ENCODE peak calls at places on chromosomes 3 and 15, in five cellular contexts. J is ACHN, Y is GM20000, C is NCI-H1436, R is kidney epithelial cell. B is an unnamed sample.

GRCh38 chr3:122739172-122739571 is 54.5 kb downstream of the HSPBAP1 start:
- DNase-seq in C (no peak), Y (no peak), J (no peak), R (no peak), B (no peak)

GRCh38 chr15:101092186-101092866 is 159.5 kb downstream of the CHSY1 start:
- DNase-seq in Y (no peak), J (no peak), R (no peak), C (no peak), B (no peak)

GRCh38 chr3:111952086-111952485 is 26.7 kb upstream of the ABHD10 start:
- DNase-seq in R (no peak), C (no peak), J (no peak), Y (no peak), B (no peak)

GRCh38 chr15:68982002-68982401 is 32.5 kb upstream of the NOX5 start:
- DNase-seq in J (no peak), Y (no peak), C (no peak), R (no peak), B (no peak)

GRCh38 chr3:172201990-172202318 is 162.6 kb downstream of the FNDC3B start:
- DNase-seq in R (no peak), J (no peak), Y (no peak), C (no peak), B (no peak)

GRCh38 chr3:13480340-13481318 is 523 bp downstream of the HDAC11 start:
- DNase-seq in Y (no peak), C (no peak), J (no peak), R (no peak), B (no peak)

GRCh38 chr3:141231923-141232861 is 567 bp downstream of the PXYLP1 start:
- DNase-seq in C (peak; percentile 14), Y (peak; percentile 42), J (no peak), R (no peak), B (peak; percentile 14)

GRCh38 chr15:68425428-68426060 is 6.4 kb downstream of the ITGA11 start:
- DNase-seq in J (no peak), R (no peak), C (no peak), Y (no peak), B (no peak)

GRCh38 chr3:98994128-98994762 is 92.8 kb upstream of the DCBLD2 start:
- DNase-seq in J (peak; percentile 63), R (no peak), Y (no peak), C (no peak), B (peak; percentile 49)

GRCh38 chr15:70281811-70282307 is 184.1 kb upstream of the TLE3 start:
- DNase-seq in R (no peak), J (no peak), C (no peak), Y (no peak), B (no peak)

GRCh38 chr3:158672293-158673176 is at the start of gene LXN:
- DNase-seq in Y (peak; percentile 87), C (no peak), J (peak; percentile 88), R (peak; percentile 73), B (peak; percentile 96)

GRCh38 chr3:54264050-54264449 is 141.7 kb downstream of the CACNA2D3 start:
- DNase-seq in J (no peak), R (no peak), Y (no peak), C (no peak), B (no peak)

GRCh38 chr15:90871716-90872480 is 3.5 kb downstream of the FURIN start:
- DNase-seq in Y (peak; percentile 63), C (no peak), J (no peak), R (no peak), B (peak; percentile 29)

GRCh38 chr3:30112904-30113484 is 493.4 kb upstream of the TGFBR2 start:
- DNase-seq in C (peak; percentile 7), R (no peak), Y (no peak), J (peak; percentile 57), B (peak; percentile 22)

GRCh38 chr3:132817646-132818177 is 95.5 kb upstream of the NPHP3 start:
- DNase-seq in C (no peak), J (no peak), Y (no peak), R (no peak), B (no peak)

GRCh38 chr3:29922990-29923746 is 642.3 kb downstream of the RBMS3 start:
- DNase-seq in J (peak; percentile 9), Y (no peak), C (no peak), R (peak; percentile 86), B (peak; percentile 68)

GRCh38 chr15:101510212-101511197 is 21.0 kb upstream of the PCSK6 start:
- DNase-seq in R (no peak), Y (no peak), C (no peak), J (no peak), B (no peak)

GRCh38 chr3:147305533-147306241 is 100.7 kb downstream of the ZIC4 start:
- DNase-seq in Y (no peak), R (no peak), J (no peak), C (no peak), B (no peak)

GRCh38 chr15:69055251-69055650 is 40.8 kb downstream of the NOX5 start:
- DNase-seq in R (no peak), J (no peak), C (no peak), Y (no peak), B (no peak)

GRCh38 chr3:56787784-56788256 is 13.9 kb downstream of the ARHGEF3 start:
- DNase-seq in C (no peak), Y (peak; percentile 22), J (no peak), R (no peak), B (no peak)

GRCh38 chr3:48400824-48401433 is 28.9 kb downstream of the FBXW12 start:
- DNase-seq in J (peak; percentile 60), Y (peak; percentile 86), C (peak; percentile 28), R (peak; percentile 29), B (peak; percentile 29)

GRCh38 chr3:176814252-176814651 is 383.0 kb downstream of the TBL1XR1 start:
- DNase-seq in C (no peak), Y (peak; percentile 54), J (peak; percentile 24), R (peak; percentile 14), B (no peak)

GRCh38 chr3:50347187-50347813 is 1.8 kb upstream of the ZMYND10 start:
- DNase-seq in Y (peak; percentile 68), C (peak; percentile 44), J (peak; percentile 64), R (no peak), B (peak; percentile 76)

GRCh38 chr3:31132132-31132769 is 237.8 kb upstream of the GADL1 start:
- DNase-seq in J (peak; percentile 52), C (no peak), R (no peak), Y (peak; percentile 8), B (peak; percentile 4)

GRCh38 chr15:81292516-81293001 is 31.4 kb downstream of the STARD5 start:
- DNase-seq in Y (peak; percentile 71), R (no peak), C (no peak), J (no peak), B (no peak)

GRCh38 chr15:31221936-31222515 is 104.6 kb upstream of the KLF13 start:
- DNase-seq in J (no peak), R (no peak), Y (no peak), C (peak; percentile 40), B (no peak)

B was measured in Caki2.